ENCODE peak calls at places on chromosomes 6 and 20, in ten cellular contexts. One of them, this sample, is unnamed.

GRCh38 chr6:26454641-26455040 is 3.1 kb upstream of the BTN2A1 start:
- DNase-seq in Kasumi-1: no peak
- DNase-seq in immature natural killer cell: no peak
- DNase-seq in H9: no peak
- DNase-seq in esophagus squamous epithelium: no peak
- DNase-seq in NCI-H460: no peak
- DNase-seq in NCI-H1105 treated with DMSO at 0.1 percent for 48 hours: no peak
- DNase-seq in caudate nucleus: no peak
- DNase-seq in effector CD8-positive, alpha-beta T cell: no peak
- DNase-seq in T-helper 9 cell: no peak
- DNase-seq in this sample: no peak

GRCh38 chr6:140663772-140664171 is 1289.3 kb upstream of the CITED2 start:
- DNase-seq in effector CD8-positive, alpha-beta T cell: no peak
- DNase-seq in Kasumi-1: no peak
- DNase-seq in caudate nucleus: no peak
- DNase-seq in T-helper 9 cell: no peak
- DNase-seq in esophagus squamous epithelium: no peak
- DNase-seq in NCI-H460: no peak
- DNase-seq in NCI-H1105 treated with DMSO at 0.1 percent for 48 hours: no peak
- DNase-seq in H9: no peak
- DNase-seq in immature natural killer cell: no peak
- DNase-seq in this sample: no peak

GRCh38 chr6:22149081-22149480 is 147.8 kb downstream of the PRL start:
- DNase-seq in immature natural killer cell: no peak
- DNase-seq in caudate nucleus: peak
- DNase-seq in T-helper 9 cell: no peak
- DNase-seq in Kasumi-1: no peak
- DNase-seq in esophagus squamous epithelium: no peak
- DNase-seq in NCI-H1105 treated with DMSO at 0.1 percent for 48 hours: peak
- DNase-seq in H9: no peak
- DNase-seq in NCI-H460: no peak
- DNase-seq in effector CD8-positive, alpha-beta T cell: no peak
- DNase-seq in this sample: no peak

GRCh38 chr20:46057856-46058655 is 29.0 kb downstream of the SLC12A5 start:
- DNase-seq in immature natural killer cell: no peak
- DNase-seq in T-helper 9 cell: no peak
- DNase-seq in caudate nucleus: peak
- DNase-seq in Kasumi-1: peak
- DNase-seq in esophagus squamous epithelium: no peak
- DNase-seq in NCI-H1105 treated with DMSO at 0.1 percent for 48 hours: no peak
- DNase-seq in NCI-H460: no peak
- DNase-seq in H9: peak
- DNase-seq in effector CD8-positive, alpha-beta T cell: no peak
- DNase-seq in this sample: no peak

GRCh38 chr20:36836591-36837329 is 39.2 kb upstream of the TLDC2 start:
- DNase-seq in caudate nucleus: no peak
- DNase-seq in immature natural killer cell: peak
- DNase-seq in H9: peak
- DNase-seq in esophagus squamous epithelium: no peak
- DNase-seq in Kasumi-1: peak
- DNase-seq in effector CD8-positive, alpha-beta T cell: no peak
- DNase-seq in NCI-H1105 treated with DMSO at 0.1 percent for 48 hours: peak
- DNase-seq in NCI-H460: peak
- DNase-seq in T-helper 9 cell: no peak
- DNase-seq in this sample: peak

GRCh38 chr6:705047-705446 is 12.1 kb upstream of the EXOC2 start:
- DNase-seq in H9: no peak
- DNase-seq in effector CD8-positive, alpha-beta T cell: no peak
- DNase-seq in NCI-H460: no peak
- DNase-seq in immature natural killer cell: no peak
- DNase-seq in Kasumi-1: no peak
- DNase-seq in esophagus squamous epithelium: no peak
- DNase-seq in caudate nucleus: no peak
- DNase-seq in NCI-H1105 treated with DMSO at 0.1 percent for 48 hours: no peak
- DNase-seq in T-helper 9 cell: no peak
- DNase-seq in this sample: no peak

GRCh38 chr6:56954389-56955170 is at the start of gene BEND6:
- DNase-seq in esophagus squamous epithelium: no peak
- DNase-seq in NCI-H1105 treated with DMSO at 0.1 percent for 48 hours: peak
- DNase-seq in effector CD8-positive, alpha-beta T cell: no peak
- DNase-seq in H9: peak
- DNase-seq in caudate nucleus: peak
- DNase-seq in Kasumi-1: no peak
- DNase-seq in immature natural killer cell: peak
- DNase-seq in T-helper 9 cell: no peak
- DNase-seq in NCI-H460: peak
- DNase-seq in this sample: peak

GRCh38 chr20:32583581-32584045 is 1.5 kb downstream of the NOL4L start:
- DNase-seq in T-helper 9 cell: no peak
- DNase-seq in Kasumi-1: no peak
- DNase-seq in caudate nucleus: no peak
- DNase-seq in H9: no peak
- DNase-seq in immature natural killer cell: no peak
- DNase-seq in NCI-H1105 treated with DMSO at 0.1 percent for 48 hours: no peak
- DNase-seq in esophagus squamous epithelium: no peak
- DNase-seq in NCI-H460: no peak
- DNase-seq in effector CD8-positive, alpha-beta T cell: no peak
- DNase-seq in this sample: no peak